ENCODE peak calls at places on chromosomes 16 and 17, in five cellular contexts. One of them, this sample, is unnamed.

GRCh38 chr17:49555495-49556018 is 20.1 kb upstream of the NXPH3 start:
- DNase-seq in activated T-helper 1 cell treated with anti-CD3 and anti-CD28 coated beads, Interleukin-2, amount 50 U/mL, for 16 hours: no peak
- DNase-seq in caudate nucleus: no peak
- DNase-seq in osteocyte: no peak
- DNase-seq in stimulated activated CD4-positive, alpha-beta T cell treated with anti-CD3 and anti-CD28 coated beads, Interleukin-2, amount 100 ng/mL, for 48 hours: no peak
- DNase-seq in this sample: no peak

GRCh38 chr16:4698321-4699029 is 5.1 kb downstream of the NUDT16L1 start:
- DNase-seq in osteocyte: no peak
- DNase-seq in stimulated activated CD4-positive, alpha-beta T cell treated with anti-CD3 and anti-CD28 coated beads, Interleukin-2, amount 100 ng/mL, for 48 hours: no peak
- DNase-seq in caudate nucleus: no peak
- DNase-seq in activated T-helper 1 cell treated with anti-CD3 and anti-CD28 coated beads, Interleukin-2, amount 50 U/mL, for 16 hours: no peak
- DNase-seq in this sample: no peak

GRCh38 chr16:72637306-72637705 is 410.6 kb downstream of the ZFHX3 start:
- DNase-seq in stimulated activated CD4-positive, alpha-beta T cell treated with anti-CD3 and anti-CD28 coated beads, Interleukin-2, amount 100 ng/mL, for 48 hours: no peak
- DNase-seq in caudate nucleus: no peak
- DNase-seq in osteocyte: no peak
- DNase-seq in activated T-helper 1 cell treated with anti-CD3 and anti-CD28 coated beads, Interleukin-2, amount 50 U/mL, for 16 hours: no peak
- DNase-seq in this sample: no peak

GRCh38 chr17:55606431-55606830 is 95.2 kb upstream of the SMIM36 start:
- DNase-seq in activated T-helper 1 cell treated with anti-CD3 and anti-CD28 coated beads, Interleukin-2, amount 50 U/mL, for 16 hours: no peak
- DNase-seq in osteocyte: no peak
- DNase-seq in stimulated activated CD4-positive, alpha-beta T cell treated with anti-CD3 and anti-CD28 coated beads, Interleukin-2, amount 100 ng/mL, for 48 hours: no peak
- DNase-seq in caudate nucleus: no peak
- DNase-seq in this sample: no peak

GRCh38 chr16:57042157-57043111 is 49.9 kb upstream of the CPNE2 start:
- DNase-seq in caudate nucleus: no peak
- DNase-seq in osteocyte: no peak
- DNase-seq in activated T-helper 1 cell treated with anti-CD3 and anti-CD28 coated beads, Interleukin-2, amount 50 U/mL, for 16 hours: peak
- DNase-seq in stimulated activated CD4-positive, alpha-beta T cell treated with anti-CD3 and anti-CD28 coated beads, Interleukin-2, amount 100 ng/mL, for 48 hours: peak
- DNase-seq in this sample: no peak

GRCh38 chr16:53369921-53370320 is 64.3 kb upstream of the RBL2 start:
- DNase-seq in caudate nucleus: no peak
- DNase-seq in osteocyte: no peak
- DNase-seq in stimulated activated CD4-positive, alpha-beta T cell treated with anti-CD3 and anti-CD28 coated beads, Interleukin-2, amount 100 ng/mL, for 48 hours: no peak
- DNase-seq in activated T-helper 1 cell treated with anti-CD3 and anti-CD28 coated beads, Interleukin-2, amount 50 U/mL, for 16 hours: no peak
- DNase-seq in this sample: no peak

GRCh38 chr16:700684-701584 is 4.7 kb downstream of the FBXL16 start:
- DNase-seq in osteocyte: no peak
- DNase-seq in caudate nucleus: no peak
- DNase-seq in stimulated activated CD4-positive, alpha-beta T cell treated with anti-CD3 and anti-CD28 coated beads, Interleukin-2, amount 100 ng/mL, for 48 hours: peak
- DNase-seq in activated T-helper 1 cell treated with anti-CD3 and anti-CD28 coated beads, Interleukin-2, amount 50 U/mL, for 16 hours: no peak
- DNase-seq in this sample: no peak

GRCh38 chr16:66205287-66206167 is 161.0 kb upstream of the CDH5 start:
- DNase-seq in osteocyte: peak
- DNase-seq in caudate nucleus: no peak
- DNase-seq in activated T-helper 1 cell treated with anti-CD3 and anti-CD28 coated beads, Interleukin-2, amount 50 U/mL, for 16 hours: no peak
- DNase-seq in stimulated activated CD4-positive, alpha-beta T cell treated with anti-CD3 and anti-CD28 coated beads, Interleukin-2, amount 100 ng/mL, for 48 hours: no peak
- DNase-seq in this sample: no peak

GRCh38 chr17:80372922-80373570 is 41.9 kb upstream of the ENDOV start:
- DNase-seq in stimulated activated CD4-positive, alpha-beta T cell treated with anti-CD3 and anti-CD28 coated beads, Interleukin-2, amount 100 ng/mL, for 48 hours: no peak
- DNase-seq in activated T-helper 1 cell treated with anti-CD3 and anti-CD28 coated beads, Interleukin-2, amount 50 U/mL, for 16 hours: no peak
- DNase-seq in osteocyte: no peak
- DNase-seq in caudate nucleus: no peak
- DNase-seq in this sample: no peak

GRCh38 chr17:7702776-7703175 is 2.2 kb upstream of the EFNB3 start:
- DNase-seq in stimulated activated CD4-positive, alpha-beta T cell treated with anti-CD3 and anti-CD28 coated beads, Interleukin-2, amount 100 ng/mL, for 48 hours: no peak
- DNase-seq in caudate nucleus: no peak
- DNase-seq in osteocyte: no peak
- DNase-seq in activated T-helper 1 cell treated with anti-CD3 and anti-CD28 coated beads, Interleukin-2, amount 50 U/mL, for 16 hours: no peak
- DNase-seq in this sample: no peak

GRCh38 chr17:81511550-81511799 is 1.1 kb downstream of the ACTG1 start:
- DNase-seq in stimulated activated CD4-positive, alpha-beta T cell treated with anti-CD3 and anti-CD28 coated beads, Interleukin-2, amount 100 ng/mL, for 48 hours: no peak
- DNase-seq in caudate nucleus: no peak
- DNase-seq in activated T-helper 1 cell treated with anti-CD3 and anti-CD28 coated beads, Interleukin-2, amount 50 U/mL, for 16 hours: no peak
- DNase-seq in osteocyte: no peak
- DNase-seq in this sample: no peak

GRCh38 chr17:56540791-56541190 is 52.7 kb upstream of the NOG start:
- DNase-seq in caudate nucleus: no peak
- DNase-seq in activated T-helper 1 cell treated with anti-CD3 and anti-CD28 coated beads, Interleukin-2, amount 50 U/mL, for 16 hours: no peak
- DNase-seq in stimulated activated CD4-positive, alpha-beta T cell treated with anti-CD3 and anti-CD28 coated beads, Interleukin-2, amount 100 ng/mL, for 48 hours: no peak
- DNase-seq in osteocyte: no peak
- DNase-seq in this sample: no peak

GRCh38 chr17:37568350-37569053 is 40.7 kb downstream of the SYNRG start:
- DNase-seq in stimulated activated CD4-positive, alpha-beta T cell treated with anti-CD3 and anti-CD28 coated beads, Interleukin-2, amount 100 ng/mL, for 48 hours: no peak
- DNase-seq in activated T-helper 1 cell treated with anti-CD3 and anti-CD28 coated beads, Interleukin-2, amount 50 U/mL, for 16 hours: no peak
- DNase-seq in caudate nucleus: no peak
- DNase-seq in osteocyte: no peak
- DNase-seq in this sample: no peak

GRCh38 chr17:82022981-82023446 is at the start of gene LRRC45:
- DNase-seq in osteocyte: peak
- DNase-seq in activated T-helper 1 cell treated with anti-CD3 and anti-CD28 coated beads, Interleukin-2, amount 50 U/mL, for 16 hours: peak
- DNase-seq in stimulated activated CD4-positive, alpha-beta T cell treated with anti-CD3 and anti-CD28 coated beads, Interleukin-2, amount 100 ng/mL, for 48 hours: peak
- DNase-seq in caudate nucleus: peak
- DNase-seq in this sample: peak

GRCh38 chr16:22977294-22977697 is 163.3 kb downstream of the HS3ST2 start:
- DNase-seq in activated T-helper 1 cell treated with anti-CD3 and anti-CD28 coated beads, Interleukin-2, amount 50 U/mL, for 16 hours: no peak
- DNase-seq in caudate nucleus: no peak
- DNase-seq in osteocyte: no peak
- DNase-seq in stimulated activated CD4-positive, alpha-beta T cell treated with anti-CD3 and anti-CD28 coated beads, Interleukin-2, amount 100 ng/mL, for 48 hours: no peak
- DNase-seq in this sample: no peak

GRCh38 chr17:45022655-45023339 is 28.6 kb downstream of the DCAKD start:
- DNase-seq in caudate nucleus: no peak
- DNase-seq in stimulated activated CD4-positive, alpha-beta T cell treated with anti-CD3 and anti-CD28 coated beads, Interleukin-2, amount 100 ng/mL, for 48 hours: no peak
- DNase-seq in activated T-helper 1 cell treated with anti-CD3 and anti-CD28 coated beads, Interleukin-2, amount 50 U/mL, for 16 hours: no peak
- DNase-seq in osteocyte: no peak
- DNase-seq in this sample: no peak

GRCh38 chr16:55283776-55284717 is 40.0 kb upstream of the IRX6 start:
- DNase-seq in caudate nucleus: no peak
- DNase-seq in stimulated activated CD4-positive, alpha-beta T cell treated with anti-CD3 and anti-CD28 coated beads, Interleukin-2, amount 100 ng/mL, for 48 hours: no peak
- DNase-seq in activated T-helper 1 cell treated with anti-CD3 and anti-CD28 coated beads, Interleukin-2, amount 50 U/mL, for 16 hours: no peak
- DNase-seq in osteocyte: no peak
- DNase-seq in this sample: no peak

GRCh38 chr17:13212861-13213260 is 195.0 kb upstream of the ELAC2 start:
- DNase-seq in osteocyte: no peak
- DNase-seq in caudate nucleus: no peak
- DNase-seq in activated T-helper 1 cell treated with anti-CD3 and anti-CD28 coated beads, Interleukin-2, amount 50 U/mL, for 16 hours: no peak
- DNase-seq in stimulated activated CD4-positive, alpha-beta T cell treated with anti-CD3 and anti-CD28 coated beads, Interleukin-2, amount 100 ng/mL, for 48 hours: no peak
- DNase-seq in this sample: no peak

GRCh38 chr16:70267516-70267915 is 15.8 kb upstream of the EXOSC6 start:
- DNase-seq in caudate nucleus: no peak
- DNase-seq in osteocyte: no peak
- DNase-seq in activated T-helper 1 cell treated with anti-CD3 and anti-CD28 coated beads, Interleukin-2, amount 50 U/mL, for 16 hours: no peak
- DNase-seq in stimulated activated CD4-positive, alpha-beta T cell treated with anti-CD3 and anti-CD28 coated beads, Interleukin-2, amount 100 ng/mL, for 48 hours: no peak
- DNase-seq in this sample: no peak

GRCh38 chr17:7580631-7581554 is 1.5 kb downstream of the CD68 start:
- DNase-seq in osteocyte: no peak
- DNase-seq in caudate nucleus: no peak
- DNase-seq in stimulated activated CD4-positive, alpha-beta T cell treated with anti-CD3 and anti-CD28 coated beads, Interleukin-2, amount 100 ng/mL, for 48 hours: no peak
- DNase-seq in activated T-helper 1 cell treated with anti-CD3 and anti-CD28 coated beads, Interleukin-2, amount 50 U/mL, for 16 hours: no peak
- DNase-seq in this sample: no peak